ENCODE peak calls at places on chromosomes 12 and 14, in four cellular contexts. Z is K562, Y is heart right ventricle, V is transverse colon. N is an unnamed sample.
A peak's percentile ranks its signal among the peaks of the same experiment; 100 is the strongest.

GRCh38 chr14:91985521-91986255 is 38.2 kb upstream of the FBLN5 start:
- DNase-seq in Z (no peak), Y (no peak), V (no peak), N (no peak)

GRCh38 chr12:124848621-124849380 is 14.9 kb downstream of the SCARB1 start:
- DNase-seq in Z (no peak), Y (no peak), V (no peak), N (no peak)

GRCh38 chr14:24056800-24057184 is 5.0 kb downstream of the CARMIL3 start:
- DNase-seq in Y (no peak), V (no peak), Z (no peak), N (no peak)

GRCh38 chr12:59874781-59875180 is 279.0 kb downstream of the SLC16A7 start:
- DNase-seq in Z (no peak), Y (no peak), V (no peak), N (no peak)

GRCh38 chr14:92412912-92413311 is 89.9 kb downstream of the SLC24A4 start:
- DNase-seq in V (no peak), Y (no peak), Z (no peak), N (peak; percentile 54)

GRCh38 chr12:93624595-93625294 is 52.3 kb downstream of the SOCS2 start:
- DNase-seq in Y (no peak), Z (peak; percentile 66), V (no peak), N (no peak)

GRCh38 chr12:15829949-15830348 is 40.8 kb upstream of the EPS8 start:
- DNase-seq in Z (no peak), Y (no peak), V (no peak), N (no peak)

GRCh38 chr12:105036937-105037649 is 47.2 kb downstream of the ALDH1L2 start:
- DNase-seq in Z (no peak), V (no peak), Y (no peak), N (no peak)

GRCh38 chr12:27305673-27306504 is 26.7 kb upstream of the BMAL2 start:
- DNase-seq in V (no peak), Z (peak; percentile 34), Y (no peak), N (no peak)

GRCh38 chr12:125267114-125267513 is 201.9 kb downstream of the AACS start:
- DNase-seq in Z (no peak), V (no peak), Y (no peak), N (no peak)

GRCh38 chr12:50971946-50972345 is 19.6 kb downstream of the HIGD1C start:
- DNase-seq in Z (no peak), V (no peak), Y (no peak), N (no peak)

GRCh38 chr14:65676361-65677014 is 264.0 kb downstream of the FUT8 start:
- DNase-seq in V (no peak), Z (no peak), Y (no peak), N (no peak)

GRCh38 chr14:61567838-61568571 is 127.3 kb upstream of the HIF1A start:
- DNase-seq in Y (peak; percentile 33), Z (no peak), V (no peak), N (no peak)

GRCh38 chr12:57092529-57092862 is 3.6 kb downstream of the NAB2 start:
- DNase-seq in V (no peak), Z (no peak), Y (no peak), N (no peak)

GRCh38 chr12:104402630-104403029 is 54.1 kb upstream of the CHST11 start:
- DNase-seq in V (no peak), Z (no peak), Y (no peak), N (no peak)

GRCh38 chr12:74043343-74043742 is 494.3 kb upstream of the ATXN7L3B start:
- DNase-seq in Z (no peak), Y (no peak), V (no peak), N (no peak)

GRCh38 chr14:55706893-55707292 is 126.9 kb downstream of the KTN1 start:
- DNase-seq in V (no peak), Y (no peak), Z (no peak), N (no peak)

GRCh38 chr14:100450736-100451135 is 127.6 kb downstream of the SLC25A47 start:
- DNase-seq in V (no peak), Y (no peak), Z (no peak), N (no peak)

GRCh38 chr12:44510510-44510909 is 365.6 kb downstream of the NELL2 start:
- DNase-seq in V (no peak), Y (no peak), Z (no peak), N (no peak)

GRCh38 chr12:51632598-51632997 is 41.6 kb downstream of the SCN8A start:
- DNase-seq in Y (no peak), Z (no peak), V (no peak), N (no peak)

GRCh38 chr12:66072135-66072534 is 58.4 kb downstream of the LLPH start:
- DNase-seq in Z (no peak), V (no peak), Y (no peak), N (no peak)

GRCh38 chr14:34058510-34058909 is 107.6 kb upstream of the EGLN3 start:
- DNase-seq in V (no peak), Z (no peak), Y (no peak), N (no peak)

GRCh38 chr12:53798575-53798974 is 46.8 kb upstream of the CISTR start:
- DNase-seq in Z (no peak), Y (no peak), V (no peak), N (no peak)

GRCh38 chr12:76901628-76902386 is 23.0 kb upstream of the CSRP2 start:
- DNase-seq in V (no peak), Z (no peak), Y (no peak), N (no peak)

GRCh38 chr14:68250950-68251765 is 431.6 kb downstream of the RAD51B start:
- DNase-seq in V (no peak), Y (no peak), Z (no peak), N (no peak)

GRCh38 chr14:21093769-21094681 is 4.4 kb downstream of the ZNF219 start:
- DNase-seq in Y (no peak), Z (no peak), V (no peak), N (peak; percentile 97)

GRCh38 chr12:124829708-124830304 is 33.9 kb downstream of the SCARB1 start:
- DNase-seq in V (no peak), Y (no peak), Z (peak; percentile 53), N (no peak)

GRCh38 chr14:32201816-32202467 is at the start of gene RNU6-7:
- DNase-seq in Y (peak; percentile 18), Z (peak; percentile 63), V (peak; percentile 24), N (peak; percentile 64)

GRCh38 chr14:93318927-93319326 is 13.9 kb downstream of the BTBD7 start:
- DNase-seq in V (no peak), Z (peak; percentile 23), Y (no peak), N (no peak)

GRCh38 chr14:68140111-68140741 is 320.6 kb downstream of the RAD51B start:
- DNase-seq in V (peak; percentile 59), Y (no peak), Z (no peak), N (peak; percentile 13)

GRCh38 chr14:100557658-100558057 is 29.6 kb downstream of the BEGAIN start:
- DNase-seq in Z (no peak), V (peak; percentile 58), Y (no peak), N (no peak)

GRCh38 chr12:113030875-113031525 is 25.5 kb upstream of the DTX1 start:
- DNase-seq in Y (no peak), V (no peak), Z (peak; percentile 40), N (peak; percentile 68)

GRCh38 chr12:2084553-2085296 is 31.9 kb downstream of the CACNA1C start:
- DNase-seq in Z (no peak), V (no peak), Y (no peak), N (no peak)

GRCh38 chr12:93176610-93177126 is 201.1 kb upstream of the NUDT4 start:
- DNase-seq in Y (no peak), V (no peak), Z (no peak), N (no peak)

GRCh38 chr14:29216774-29217232 is 450.2 kb downstream of the FOXG1 start:
- DNase-seq in V (no peak), Z (no peak), Y (no peak), N (no peak)

GRCh38 chr12:27297576-27297975 is 35.1 kb upstream of the BMAL2 start:
- DNase-seq in Z (no peak), Y (no peak), V (no peak), N (no peak)

GRCh38 chr12:70719084-70719483 is 81.9 kb upstream of the PTPRB start:
- DNase-seq in Z (no peak), V (no peak), Y (no peak), N (no peak)
- H3K27ac ChIP-seq in Z (no peak overlapping the region), V (no peak overlapping the region), Y (peak overlapping the region; percentile 68), N (no peak overlapping the region)

GRCh38 chr14:102949801-102950451 is 27.5 kb downstream of the AMN start:
- DNase-seq in Y (peak; percentile 68), V (no peak), Z (no peak), N (no peak)
- H3K36me3 ChIP-seq in Y (peaks cover 19% of the 10 kb centered on the region), V (no peaks in the 10 kb centered on the region), Z (peaks cover 37% of the 10 kb centered on the region), N (peaks cover 80% of the 10 kb centered on the region)

GRCh38 chr12:6771509-6772330 is 600 bp upstream of the LAG3 start:
- DNase-seq in V (no peak), Z (no peak), Y (no peak), N (no peak)
- H3K27ac ChIP-seq in V (peak overlapping the region; percentile 64), Z (no peak overlapping the region), Y (peak overlapping the region; percentile 36), N (no peak overlapping the region)

DNA sequence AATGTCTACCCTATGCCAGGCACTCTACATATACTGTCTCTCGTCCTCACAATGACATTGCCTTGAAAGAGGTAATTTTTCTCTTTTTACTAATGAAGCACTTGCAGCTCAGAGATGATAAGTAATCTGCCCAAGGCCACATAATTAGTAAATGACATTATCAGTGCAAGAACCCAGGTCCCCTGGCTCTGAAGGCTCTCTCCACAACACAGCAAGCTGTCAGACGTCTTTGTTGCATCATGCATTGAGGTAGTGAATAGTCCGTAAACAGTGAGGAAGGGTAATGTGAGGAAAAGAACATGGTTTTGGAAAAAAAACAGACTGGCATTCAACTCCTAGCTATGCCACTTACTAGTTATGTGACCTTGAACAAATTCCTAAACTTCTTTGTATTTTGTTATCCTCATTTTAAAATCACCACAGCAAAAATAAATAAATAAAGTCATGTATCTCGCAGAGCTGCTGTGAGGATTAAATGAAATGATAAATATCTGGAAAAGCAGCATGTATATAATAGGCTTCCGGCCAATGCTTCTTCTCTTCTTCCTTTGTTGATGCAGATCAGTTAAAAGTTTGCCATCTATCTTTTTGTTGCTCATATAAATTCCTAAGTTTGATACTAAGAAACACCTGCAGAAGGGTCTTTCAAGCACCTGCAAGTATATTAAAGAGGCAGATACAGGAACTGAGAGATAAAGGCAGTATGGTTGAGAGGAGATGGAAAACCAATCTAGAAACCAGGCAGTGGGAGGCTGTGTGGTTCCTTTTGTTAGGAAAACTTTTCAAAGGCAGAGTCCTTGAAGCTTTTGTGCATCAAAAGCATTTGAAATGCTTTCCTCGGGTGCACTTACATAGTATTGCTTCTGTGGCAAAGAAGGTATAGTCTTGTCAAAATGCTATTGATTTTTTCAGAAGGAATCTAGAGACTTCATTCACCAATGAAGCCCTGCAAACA is 82.8 kb downstream of the BTG1 start:
- DNase-seq in V (no peak), Y (no peak), Z (no peak), N (no peak)
- H3K36me3 ChIP-seq in V (no peaks in the 10 kb centered on the region), Y (no peaks in the 10 kb centered on the region), Z (no peaks in the 10 kb centered on the region), N (no peaks in the 10 kb centered on the region)

N was measured in WERI-Rb-1.